ENCODE peak calls at places on chromosomes 1 and 21, in four cellular contexts. E is osteocyte, S is cardiac fibroblast, M is activated B cell treated with CpG ODN at 0.5 μM for 24 hours. V is an unnamed sample.

GRCh38 chr1:40064797-40065492 is 24.4 kb downstream of the CAP1 start:
- DNase-seq in E (no peak), S (peak), M (no peak), V (no peak)

GRCh38 chr1:227094249-227094966 is 154.3 kb downstream of the COQ8A start:
- DNase-seq in S (no peak), M (no peak), E (no peak), V (no peak)

GRCh38 chr1:241837413-241837812 is 10.6 kb upstream of the EXO1 start:
- DNase-seq in S (no peak), M (no peak), E (no peak), V (no peak)

GRCh38 chr1:14149431-14149830 is 449.1 kb upstream of the KAZN start:
- DNase-seq in E (no peak), S (no peak), M (no peak), V (no peak)

GRCh38 chr1:109210058-109210457 is 3.7 kb upstream of the SARS1 start:
- DNase-seq in E (no peak), S (no peak), M (no peak), V (no peak)

GRCh38 chr1:41151846-41152245 is 90.3 kb downstream of the SCMH1 start:
- DNase-seq in M (no peak), E (no peak), S (peak), V (no peak)

GRCh38 chr1:244444854-244445253 is 6.9 kb downstream of the ADSS2 start:
- DNase-seq in S (peak), M (no peak), E (no peak), V (no peak)

GRCh38 chr21:22200378-22201092 is 1202.3 kb downstream of the NCAM2 start:
- DNase-seq in M (no peak), S (no peak), E (no peak), V (no peak)

GRCh38 chr1:211484738-211485479 is 7.1 kb downstream of the RD3 start:
- DNase-seq in S (no peak), E (peak), M (no peak), V (no peak)

GRCh38 chr1:92154934-92155333 is 62.8 kb upstream of the C1orf146 start:
- DNase-seq in S (no peak), E (no peak), M (no peak), V (no peak)

GRCh38 chr1:167789501-167789900 is 67.7 kb downstream of the MPZL1 start:
- DNase-seq in E (no peak), M (no peak), S (no peak), V (no peak)

GRCh38 chr1:167794043-167794442 is 72.3 kb downstream of the MPZL1 start:
- DNase-seq in M (no peak), S (no peak), E (no peak), V (no peak)

GRCh38 chr1:167790117-167790516 is 68.3 kb downstream of the MPZL1 start:
- DNase-seq in E (no peak), M (no peak), S (no peak), V (no peak)

GRCh38 chr1:167795810-167796740 is 74.3 kb downstream of the MPZL1 start:
- DNase-seq in E (no peak), S (peak), M (no peak), V (no peak)

GRCh38 chr1:167791281-167792209 is 69.8 kb downstream of the MPZL1 start:
- DNase-seq in E (no peak), M (no peak), S (peak), V (no peak)
- TF ChIP-seq CTCF in E (no peak), M (no peak), S (peak), V (no peak)

GRCh38 chr21:18369115-18369514 is 34.5 kb downstream of the TMPRSS15 start:
- DNase-seq in M (no peak), S (peak), E (no peak), V (no peak)
- TF ChIP-seq CTCF in M (no peak), S (no peak), E (peak), V (peak)

GRCh38 chr1:219066631-219067349 is 106.9 kb upstream of the LYPLAL1 start:
- DNase-seq in S (peak), E (no peak), M (no peak), V (no peak)

GRCh38 chr1:219058891-219059820 is 114.5 kb upstream of the LYPLAL1 start:
- DNase-seq in S (no peak), M (no peak), E (no peak), V (no peak)

GRCh38 chr1:219066098-219066497 is 107.6 kb upstream of the LYPLAL1 start:
- DNase-seq in M (no peak), S (no peak), E (no peak), V (no peak)

GRCh38 chr1:219067350-219067712 is 106.3 kb upstream of the LYPLAL1 start:
- DNase-seq in S (no peak), E (no peak), M (no peak), V (no peak)

GRCh38 chr1:219062161-219062560 is 111.5 kb upstream of the LYPLAL1 start:
- DNase-seq in E (no peak), S (no peak), M (no peak), V (no peak)
- TF ChIP-seq CTCF in E (no peak), S (no peak), M (no peak), V (no peak)

GRCh38 chr1:115463347-115463746 is 125.3 kb upstream of the NGF start:
- DNase-seq in E (peak), M (no peak), S (no peak), V (no peak)
- TF ChIP-seq CTCF in E (peak), M (no peak), S (no peak), V (no peak)

GRCh38 chr1:47885062-47885461 is 112.1 kb downstream of the TRABD2B start:
- DNase-seq in S (no peak), E (no peak), M (no peak), V (no peak)

GRCh38 chr1:47881505-47882442 is 115.4 kb downstream of the TRABD2B start:
- DNase-seq in M (no peak), S (peak), E (no peak), V (no peak)

GRCh38 chr1:47887060-47887851 is 109.9 kb downstream of the TRABD2B start:
- DNase-seq in E (no peak), M (no peak), S (no peak), V (no peak)

GRCh38 chr1:47886141-47886540 is 111.0 kb downstream of the TRABD2B start:
- DNase-seq in M (no peak), E (no peak), S (no peak), V (no peak)

DNA sequence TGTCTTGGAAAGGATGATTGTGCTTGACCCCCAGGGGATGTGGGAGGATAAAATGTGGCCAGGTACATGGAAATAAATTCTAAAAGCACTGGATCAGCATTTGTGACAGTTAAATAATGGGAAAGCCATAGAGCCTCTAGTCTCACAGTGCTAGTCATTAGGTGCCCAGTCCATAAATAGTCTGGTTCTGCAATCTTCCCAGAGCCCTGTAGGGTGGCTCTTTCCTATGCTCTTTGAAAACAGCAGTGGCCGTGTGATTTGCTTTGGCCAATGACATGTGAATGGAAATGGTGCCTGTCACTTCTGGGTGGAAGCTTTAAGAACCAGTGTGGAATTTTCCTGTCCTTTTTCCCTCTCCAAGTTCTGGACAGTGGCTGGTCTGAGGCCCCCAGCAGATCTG is 113.2 kb downstream of the TRABD2B start:
- DNase-seq in E (no peak), M (no peak), S (no peak), V (no peak)
- TF ChIP-seq CTCF in E (no peak), M (no peak), S (no peak), V (no peak)

V was measured in mesothelial cell of epicardium.